ENCODE peak calls at places on chromosomes 4 and X, in six cellular contexts. T is NCI-H748 treated with DMSO at 0.1 percent for 48 hours, L is cardiac muscle cell, P is G401, J is EL, X is NCI-H345. S is an unnamed sample.

GRCh38 chr4:36399762-36400353 is 118.4 kb downstream of the DTHD1 start:
- DNase-seq in L (peak; percentile 7), X (no peak), T (no peak), J (no peak), P (no peak), S (peak; percentile 41)

GRCh38 chrX:137428251-137428661 is 137.7 kb upstream of the ZIC3 start:
- DNase-seq in T (no peak), L (peak; percentile 15), P (no peak), J (no peak), X (no peak), S (no peak)

GRCh38 chr4:179097741-179098140 is 1655.5 kb upstream of the AGA start:
- DNase-seq in T (no peak), X (no peak), L (peak; percentile 1), P (no peak), J (no peak), S (peak; percentile 54)

GRCh38 chr4:21765810-21766407 is 182.7 kb downstream of the KCNIP4 start:
- DNase-seq in P (peak; percentile 68), L (peak; percentile 67), X (peak; percentile 37), T (peak; percentile 22), J (peak; percentile 48), S (peak; percentile 75)

GRCh38 chr4:76892601-76893000 is 5.3 kb downstream of the SOWAHB start:
- DNase-seq in T (no peak), J (no peak), X (no peak), L (no peak), P (no peak), S (peak; percentile 24)

GRCh38 chr4:119209586-119209985 is 2.9 kb upstream of the USP53 start:
- DNase-seq in P (no peak), L (no peak), X (no peak), T (no peak), J (no peak), S (no peak)

GRCh38 chr4:153499005-153499404 is 32.8 kb downstream of the TMEM131L start:
- DNase-seq in P (no peak), L (no peak), X (no peak), T (no peak), J (no peak), S (no peak)

GRCh38 chr4:141155586-141155985 is 22.3 kb upstream of the RNF150 start:
- DNase-seq in T (no peak), J (no peak), X (no peak), L (peak; percentile 37), P (no peak), S (no peak)

GRCh38 chr4:47531954-47532321 is 46.9 kb downstream of the ATP10D start:
- DNase-seq in J (no peak), T (no peak), X (no peak), L (no peak), P (peak; percentile 72), S (no peak)

GRCh38 chrX:133364201-133364600 is 51.1 kb downstream of the GPC4 start:
- DNase-seq in L (peak; percentile 7), T (no peak), P (no peak), J (no peak), X (no peak), S (no peak)

GRCh38 chr4:22987861-22988260 is 295.1 kb downstream of the GBA3 start:
- DNase-seq in L (no peak), J (peak; percentile 83), P (no peak), T (no peak), X (no peak), S (no peak)

GRCh38 chr4:36921474-36922220 is 322.9 kb upstream of the NWD2 start:
- DNase-seq in X (no peak), J (no peak), T (no peak), L (no peak), P (no peak), S (no peak)

GRCh38 chr4:98150092-98150761 is 7.0 kb upstream of the STPG2 start:
- DNase-seq in L (peak; percentile 38), J (no peak), T (no peak), P (no peak), X (no peak), S (no peak)

GRCh38 chrX:15301924-15302323 is 13.5 kb downstream of the ASB11 start:
- DNase-seq in J (no peak), L (peak; percentile 36), X (no peak), T (no peak), P (no peak), S (peak; percentile 59)

GRCh38 chrX:9862525-9862924 is 76.3 kb downstream of the SHROOM2 start:
- DNase-seq in P (no peak), L (no peak), X (no peak), T (no peak), J (no peak), S (no peak)

GRCh38 chr4:90030953-90031352 is 96.2 kb upstream of the CCSER1 start:
- DNase-seq in L (no peak), P (peak; percentile 30), T (no peak), J (no peak), X (no peak), S (peak; percentile 41)

GRCh38 chr4:17142232-17142711 is 243.8 kb upstream of the LDB2 start:
- DNase-seq in X (no peak), P (no peak), L (peak; percentile 95), J (peak; percentile 96), T (no peak), S (no peak)